ENCODE peak calls at places on chromosomes 16 and 17, in five cellular contexts. U is esophagus squamous epithelium, P is ovary, C is testis, Z is Peyer's patch. A is an unnamed sample.

GRCh38 chr16:14164916-14165684 is 94.0 kb downstream of the MRTFB start:
- DNase-seq in U (no peak), P (no peak), C (no peak), Z (no peak), A (no peak)

GRCh38 chr17:38333635-38334295 is 10.0 kb downstream of the GPR179 start:
- DNase-seq in U (no peak), P (no peak), C (peak; percentile 58), Z (peak; percentile 54), A (peak; percentile 50)

GRCh38 chr16:50844840-50845239 is 103.0 kb downstream of the CYLD start:
- DNase-seq in U (no peak), P (no peak), C (no peak), Z (no peak), A (no peak)

GRCh38 chr16:79163666-79164377 is 436.7 kb downstream of the MAF start:
- DNase-seq in U (no peak), P (no peak), C (no peak), Z (peak; percentile 58), A (no peak)

GRCh38 chr16:27273670-27274522 is 5.3 kb upstream of the NSMCE1 start:
- DNase-seq in U (no peak), P (no peak), C (no peak), Z (no peak), A (no peak)

GRCh38 chr16:71467810-71468209 is 5.8 kb upstream of the ZNF23 start:
- DNase-seq in U (no peak), P (peak; percentile 37), C (peak; percentile 35), Z (no peak), A (peak; percentile 70)

GRCh38 chr17:74288785-74289184 is 14.8 kb downstream of the DNAI2 start:
- DNase-seq in U (no peak), P (no peak), C (no peak), Z (no peak), A (peak; percentile 52)

GRCh38 chr16:8885674-8886592 is 3.8 kb downstream of the LITAFD start:
- DNase-seq in U (no peak), P (peak; percentile 36), C (no peak), Z (peak; percentile 79), A (peak; percentile 19)

GRCh38 chr17:33233855-33234228 is 59.3 kb downstream of the ASIC2 start:
- DNase-seq in U (no peak), P (peak; percentile 41), C (peak; percentile 92), Z (no peak), A (no peak)

GRCh38 chr16:3256146-3256875 is at the start of gene MEFV:
- DNase-seq in U (no peak), P (no peak), C (no peak), Z (no peak), A (no peak)

GRCh38 chr16:80518436-80518835 is 22.4 kb upstream of the DYNLRB2 start:
- DNase-seq in U (no peak), P (no peak), C (no peak), Z (no peak), A (no peak)

GRCh38 chr17:33508215-33508614 is 215.1 kb upstream of the ASIC2 start:
- DNase-seq in U (no peak), P (no peak), C (no peak), Z (no peak), A (no peak)

GRCh38 chr16:4052801-4053662 is 63.2 kb downstream of the ADCY9 start:
- DNase-seq in U (no peak), P (no peak), C (peak; percentile 96), Z (no peak), A (no peak)

GRCh38 chr17:81329279-81329926 is 34.3 kb upstream of the SLC38A10 start:
- DNase-seq in U (peak; percentile 46), P (peak; percentile 90), C (peak; percentile 54), Z (peak; percentile 94), A (no peak)

GRCh38 chr17:11035681-11036080 is 197.8 kb upstream of the PIRT start:
- DNase-seq in U (no peak), P (no peak), C (no peak), Z (no peak), A (no peak)

GRCh38 chr16:80718480-80719220 is 85.7 kb downstream of the CDYL2 start:
- DNase-seq in U (no peak), P (no peak), C (peak; percentile 30), Z (no peak), A (no peak)

GRCh38 chr16:14502932-14503741 is 126.9 kb downstream of the PARN start:
- DNase-seq in U (no peak), P (no peak), C (no peak), Z (no peak), A (peak; percentile 45)

GRCh38 chr17:62189377-62189776 is 124.3 kb upstream of the MED13 start:
- DNase-seq in U (no peak), P (no peak), C (no peak), Z (no peak), A (no peak)

GRCh38 chr17:59451706-59452105 is 113.7 kb upstream of the DHX40 start:
- DNase-seq in U (no peak), P (no peak), C (no peak), Z (no peak), A (no peak)

GRCh38 chr16:74449470-74449869 is 28.2 kb upstream of the CLEC18B start:
- DNase-seq in U (no peak), P (no peak), C (no peak), Z (peak; percentile 59), A (no peak)

GRCh38 chr17:4301066-4301465 is 37.3 kb upstream of the ANKFY1 start:
- DNase-seq in U (no peak), P (no peak), C (no peak), Z (no peak), A (no peak)

GRCh38 chr17:35432176-35433074 is at the start of gene SLFN12:
- DNase-seq in U (no peak), P (peak; percentile 62), C (peak; percentile 87), Z (no peak), A (peak; percentile 43)
- TF ChIP-seq POLR2A in U (no peak), P (peak; percentile 17), C (no peak), Z (no peak), A (no peak)

DNA sequence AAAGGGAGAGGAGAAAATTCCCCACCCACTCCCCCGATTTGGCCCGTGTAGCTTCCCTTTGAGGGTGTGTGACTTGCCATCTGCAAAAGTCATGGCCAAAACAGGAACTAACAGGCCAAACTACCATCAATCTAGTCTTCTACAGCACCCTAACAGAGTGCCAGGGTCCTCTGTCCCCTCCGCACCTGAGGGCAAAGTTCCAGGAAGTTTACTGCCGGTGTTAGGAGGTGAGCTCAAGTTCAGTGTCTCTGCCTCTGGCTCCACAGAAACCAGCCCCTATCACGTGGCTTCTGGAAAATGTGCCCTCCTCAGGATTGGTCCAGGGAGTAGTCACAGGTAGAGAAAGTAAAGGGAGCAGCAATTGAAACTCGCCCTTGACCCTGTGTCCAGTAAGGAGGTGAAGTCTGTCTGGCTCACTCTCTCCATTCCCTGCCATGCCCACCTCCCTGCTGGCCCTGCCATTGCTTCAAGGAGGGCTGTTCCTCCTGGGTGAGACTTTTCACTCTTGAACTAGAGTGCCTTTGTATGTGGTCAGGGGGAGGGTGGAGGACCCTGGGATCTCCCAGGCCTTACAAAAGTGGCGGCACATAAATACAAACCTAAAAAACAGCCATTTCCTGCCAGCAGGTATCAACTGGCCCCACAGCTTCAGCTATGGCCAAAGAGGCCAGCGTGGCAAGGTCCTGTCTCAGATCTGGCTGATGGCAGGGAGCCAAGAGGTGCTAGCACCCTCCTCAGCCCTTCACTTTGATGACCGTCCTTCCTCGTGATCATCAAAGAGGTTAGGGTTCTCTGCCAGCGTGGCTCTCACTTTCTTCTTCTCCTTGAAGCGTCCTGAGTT is 5.3 kb downstream of the PRR15L start:
- DNase-seq in U (no peak), P (no peak), C (no peak), Z (peak; percentile 88), A (no peak)
- TF ChIP-seq POLR2A in U (no peak), P (no peak), C (no peak), Z (peak; percentile 42), A (no peak)

DNA sequence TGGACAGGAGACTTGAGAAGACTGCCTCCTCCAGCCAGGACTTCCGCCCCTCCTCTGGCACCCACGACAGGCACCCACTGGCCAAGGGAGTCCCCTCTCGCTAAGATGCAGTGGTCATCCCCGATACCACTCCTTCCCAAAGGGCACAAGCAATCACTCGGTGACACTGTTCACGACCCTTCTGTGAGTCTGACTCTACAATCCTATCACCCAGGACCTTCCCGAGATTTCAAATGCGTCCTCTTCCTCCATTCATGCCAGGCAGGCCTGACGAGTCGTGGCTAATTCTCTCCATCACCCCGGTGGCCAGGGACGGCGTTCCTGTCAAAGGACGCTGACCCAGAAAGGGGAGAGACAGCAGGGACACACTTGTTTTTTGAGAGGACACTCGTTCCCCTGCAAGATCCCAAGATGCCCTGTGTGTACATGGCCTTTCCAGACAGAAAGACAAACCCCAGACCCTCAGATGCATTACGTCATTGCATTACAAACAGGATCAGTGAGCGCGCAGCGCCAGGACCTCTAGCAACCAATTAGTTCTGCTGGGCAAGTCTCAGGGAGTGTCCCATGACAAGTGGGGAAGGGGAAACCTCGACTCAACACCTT is 12.2 kb downstream of the FBXO31 start:
- DNase-seq in U (no peak), P (no peak), C (no peak), Z (no peak), A (no peak)
- TF ChIP-seq POLR2A in U (no peak), P (no peak), C (no peak), Z (no peak), A (no peak)

DNA sequence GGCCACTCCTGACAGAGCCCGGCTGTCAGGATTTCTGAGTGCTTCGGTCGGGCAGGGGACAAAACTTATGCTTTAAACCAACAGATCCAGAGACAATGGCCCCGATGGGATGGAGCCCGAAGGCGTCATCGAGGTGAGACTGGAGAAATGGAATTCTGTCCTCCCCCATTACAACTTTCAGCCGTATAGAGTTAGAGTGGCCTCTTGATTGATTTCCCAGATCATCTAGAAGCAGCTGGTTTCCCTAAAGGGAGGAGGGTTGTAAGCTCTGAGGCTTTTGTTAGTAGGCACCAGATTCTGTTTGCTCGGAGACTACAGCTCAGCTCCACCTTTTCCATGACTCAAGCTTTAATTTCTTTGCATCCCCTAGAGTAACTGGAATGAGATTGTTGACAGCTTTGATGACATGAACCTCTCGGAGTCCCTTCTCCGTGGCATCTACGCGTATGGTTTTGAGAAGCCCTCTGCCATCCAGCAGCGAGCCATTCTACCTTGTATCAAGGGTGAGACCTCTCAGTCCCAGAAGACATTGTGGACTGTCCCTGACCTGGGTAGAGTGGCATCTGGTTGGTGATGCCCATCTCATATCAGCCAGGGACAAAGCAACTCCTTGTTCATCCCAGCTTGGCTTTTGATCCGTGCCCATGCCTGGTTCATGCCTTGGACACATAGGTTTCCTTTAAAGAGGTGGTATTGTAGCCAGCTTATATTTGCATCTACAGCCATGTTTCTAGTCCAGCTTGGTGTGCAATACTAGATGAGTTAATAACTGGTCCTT is 5.1 kb upstream of the CD68 start:
- DNase-seq in U (no peak), P (no peak), C (no peak), Z (no peak), A (no peak)
- TF ChIP-seq POLR2A in U (no peak), P (no peak), C (no peak), Z (no peak), A (no peak)

GRCh38 chr17:63701477-63702222 is 1.7 kb upstream of the LIMD2 start:
- DNase-seq in U (no peak), P (no peak), C (peak; percentile 18), Z (no peak), A (no peak)

GRCh38 chr17:63702616-63703015 is 2.7 kb upstream of the LIMD2 start:
- DNase-seq in U (no peak), P (no peak), C (peak; percentile 1), Z (peak; percentile 12), A (no peak)

GRCh38 chr17:63703029-63703428 is 3.1 kb upstream of the LIMD2 start:
- DNase-seq in U (no peak), P (no peak), C (peak; percentile 10), Z (peak; percentile 23), A (no peak)

GRCh38 chr17:63700528-63701441 is 860 bp upstream of the LIMD2 start:
- DNase-seq in U (no peak), P (peak; percentile 71), C (peak; percentile 53), Z (no peak), A (peak; percentile 42)

GRCh38 chr17:63702223-63702577 is 2.3 kb upstream of the LIMD2 start:
- DNase-seq in U (no peak), P (no peak), C (peak; percentile 14), Z (no peak), A (no peak)
- TF ChIP-seq POLR2A in U (no peak), P (no peak), C (no peak), Z (no peak), A (no peak)

A was measured in erythroblast.